ENCODE peak calls at places on chromosomes 3 and 15, in four cellular contexts. J is MM.1S, S is GM23338, W is astrocyte. Y is an unnamed sample.
A peak's percentile ranks its signal among the peaks of the same experiment; 100 is the strongest.

GRCh38 chr15:64985382-64986033 is 4.2 kb downstream of the SPG21 start:
- DNase-seq in J (no peak), S (no peak), W (no peak), Y (no peak)

GRCh38 chr15:38824719-38825118 is 260.1 kb upstream of the RASGRP1 start:
- DNase-seq in J (no peak), S (no peak), W (no peak), Y (no peak)

GRCh38 chr15:37289109-37289765 is 188.9 kb upstream of the MEIS2 start:
- DNase-seq in J (peak; percentile 36), S (peak; percentile 73), W (no peak), Y (no peak)

GRCh38 chr15:100201376-100202280 is 140.1 kb downstream of the ADAMTS17 start:
- DNase-seq in J (no peak), S (no peak), W (peak; percentile 76), Y (peak; percentile 72)

GRCh38 chr15:42348083-42348482 is 11.2 kb upstream of the CAPN3 start:
- DNase-seq in J (no peak), S (no peak), W (peak; percentile 84), Y (no peak)

GRCh38 chr3:73729969-73730440 is 105.3 kb upstream of the PDZRN3 start:
- DNase-seq in J (no peak), S (no peak), W (no peak), Y (no peak)

GRCh38 chr3:162168715-162169114 is 672.1 kb downstream of the OTOL1 start:
- DNase-seq in J (no peak), S (no peak), W (no peak), Y (no peak)

GRCh38 chr3:26915208-26915607 is 292.6 kb downstream of the LRRC3B start:
- DNase-seq in J (peak; percentile 79), S (no peak), W (no peak), Y (no peak)

GRCh38 chr3:190120161-190121060 is at the start of gene P3H2:
- DNase-seq in J (peak; percentile 91), S (peak; percentile 93), W (peak; percentile 87), Y (no peak)

GRCh38 chr3:38154625-38155255 is 10.6 kb upstream of the OXSR1 start:
- DNase-seq in J (no peak), S (no peak), W (no peak), Y (no peak)

GRCh38 chr15:41557673-41558399 is 1.2 kb upstream of the TYRO3 start:
- DNase-seq in J (peak; percentile 86), S (peak; percentile 90), W (peak; percentile 32), Y (peak; percentile 87)

GRCh38 chr15:51751687-51752683 is 588 bp downstream of the TMOD2 start:
- DNase-seq in J (peak; percentile 29), S (peak; percentile 69), W (no peak), Y (peak; percentile 20)

GRCh38 chr3:54641226-54642014 is 286.4 kb downstream of the LRTM1 start:
- DNase-seq in J (no peak), S (peak; percentile 91), W (no peak), Y (no peak)

GRCh38 chr15:96207377-96208006 is 123.0 kb upstream of the NR2F2 start:
- DNase-seq in J (no peak), S (no peak), W (peak; percentile 2), Y (no peak)

GRCh38 chr15:25179673-25180511 is 225.1 kb downstream of the SNRPN start:
- DNase-seq in J (no peak), S (no peak), W (no peak), Y (peak; percentile 1)

GRCh38 chr15:32656091-32656860 is 14.8 kb downstream of the SCG5 start:
- DNase-seq in J (no peak), S (no peak), W (no peak), Y (no peak)

GRCh38 chr3:61009025-61009424 is 242.2 kb downstream of the FHIT start:
- DNase-seq in J (no peak), S (peak; percentile 55), W (no peak), Y (no peak)

GRCh38 chr3:126267169-126267975 is 87.0 kb upstream of the ALDH1L1 start:
- DNase-seq in J (no peak), S (peak; percentile 96), W (peak; percentile 87), Y (no peak)

GRCh38 chr15:97729270-97729669 is 231.2 kb upstream of the ARRDC4 start:
- DNase-seq in J (no peak), S (no peak), W (no peak), Y (no peak)

GRCh38 chr3:33940149-33940548 is 141.7 kb downstream of the PDCD6IP start:
- DNase-seq in J (no peak), S (no peak), W (peak; percentile 7), Y (no peak)

GRCh38 chr3:194337965-194338753 is 13.0 kb downstream of the CPN2 start:
- DNase-seq in J (no peak), S (no peak), W (no peak), Y (no peak)

GRCh38 chr3:35383719-35384555 is 255.4 kb upstream of the ARPP21 start:
- DNase-seq in J (no peak), S (peak; percentile 29), W (peak; percentile 45), Y (no peak)

GRCh38 chr3:160544837-160545236 is 20.5 kb downstream of the KPNA4 start:
- DNase-seq in J (no peak), S (no peak), W (peak; percentile 27), Y (no peak)

GRCh38 chr15:42165081-42165480 is 8.6 kb upstream of the PLA2G4F start:
- DNase-seq in J (no peak), S (no peak), W (no peak), Y (no peak)

GRCh38 chr3:120040813-120041377 is 53.4 kb downstream of the GSK3B start:
- DNase-seq in J (no peak), S (no peak), W (no peak), Y (no peak)

GRCh38 chr15:70104227-70104626 is 6.5 kb upstream of the TLE3 start:
- DNase-seq in J (no peak), S (no peak), W (no peak), Y (no peak)

GRCh38 chr15:74402873-74403589 is 30.7 kb downstream of the SEMA7A start:
- DNase-seq in J (peak; percentile 70), S (no peak), W (no peak), Y (peak; percentile 92)

GRCh38 chr3:49500408-49501257 is 30.6 kb downstream of the DAG1 start:
- DNase-seq in J (no peak), S (no peak), W (peak; percentile 99), Y (no peak)

GRCh38 chr3:89289791-89290190 is 182.4 kb downstream of the EPHA3 start:
- DNase-seq in J (no peak), S (no peak), W (no peak), Y (no peak)

GRCh38 chr3:149605902-149606301 is 51.9 kb downstream of the WWTR1 start:
- DNase-seq in J (no peak), S (no peak), W (peak; percentile 71), Y (no peak)

GRCh38 chr3:169133178-169134161 is 530.0 kb downstream of the MECOM start:
- DNase-seq in J (peak; percentile 19), S (peak; percentile 18), W (no peak), Y (no peak)

GRCh38 chr3:134640378-134640777 is 10.4 kb downstream of the KY start:
- DNase-seq in J (no peak), S (no peak), W (no peak), Y (no peak)

GRCh38 chr3:134642445-134643149 is 8.2 kb downstream of the KY start:
- DNase-seq in J (no peak), S (no peak), W (no peak), Y (no peak)

GRCh38 chr3:134641671-134642300 is 9.0 kb downstream of the KY start:
- DNase-seq in J (no peak), S (no peak), W (no peak), Y (no peak)

GRCh38 chr3:134643150-134643675 is 7.6 kb downstream of the KY start:
- DNase-seq in J (no peak), S (no peak), W (no peak), Y (no peak)

GRCh38 chr3:134640872-134641470 is 9.9 kb downstream of the KY start:
- DNase-seq in J (no peak), S (peak; percentile 79), W (no peak), Y (peak; percentile 43)
- TF ChIP-seq CTCF in J (peak; percentile 54), S (peak; percentile 73), W (peak; percentile 53), Y (peak; percentile 65)

GRCh38 chr3:43077261-43077660 is 28.6 kb downstream of the POMGNT2 start:
- DNase-seq in J (no peak), S (no peak), W (no peak), Y (no peak)

GRCh38 chr3:43075904-43076661 is 29.8 kb downstream of the POMGNT2 start:
- DNase-seq in J (no peak), S (no peak), W (no peak), Y (no peak)

GRCh38 chr3:43074901-43075689 is 30.8 kb downstream of the POMGNT2 start:
- DNase-seq in J (no peak), S (no peak), W (no peak), Y (no peak)

GRCh38 chr3:43077708-43078107 is 28.2 kb downstream of the POMGNT2 start:
- DNase-seq in J (no peak), S (no peak), W (no peak), Y (no peak)

DNA sequence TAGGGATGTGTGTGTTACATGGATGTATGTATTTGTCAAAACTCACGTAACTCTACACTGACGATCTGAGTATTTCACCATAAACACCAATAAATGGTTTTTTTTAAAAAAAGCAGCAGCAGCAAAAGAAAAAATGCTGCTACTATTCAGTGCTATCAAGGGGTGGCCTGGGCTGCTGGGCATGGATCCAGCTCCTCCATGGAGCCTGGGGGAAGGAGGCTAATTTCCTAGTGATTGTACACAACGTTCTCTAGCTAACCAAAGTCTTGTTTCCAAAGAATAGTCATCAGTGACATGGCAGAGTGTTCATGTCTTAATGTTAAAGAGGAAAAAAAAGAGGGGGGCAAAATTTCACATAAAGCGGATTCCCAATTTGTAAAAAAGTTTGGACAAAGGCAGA is 29.0 kb downstream of the POMGNT2 start:
- DNase-seq in J (no peak), S (no peak), W (no peak), Y (no peak)
- H4K20me1 ChIP-seq in J (no peaks in the 10 kb centered on the region), S (no peaks in the 10 kb centered on the region), W (no peaks in the 10 kb centered on the region), Y (peaks cover 7% of the 10 kb centered on the region)

GRCh38 chr3:24359102-24359501 is 135.5 kb downstream of the THRB start:
- DNase-seq in J (no peak), S (no peak), W (no peak), Y (no peak)

GRCh38 chr3:24360946-24361345 is 133.7 kb downstream of the THRB start:
- DNase-seq in J (no peak), S (no peak), W (no peak), Y (no peak)

GRCh38 chr3:24355806-24356205 is 138.8 kb downstream of the THRB start:
- DNase-seq in J (no peak), S (no peak), W (peak; percentile 9), Y (no peak)

GRCh38 chr3:24359645-24360462 is 134.8 kb downstream of the THRB start:
- DNase-seq in J (no peak), S (peak; percentile 36), W (no peak), Y (no peak)

DNA sequence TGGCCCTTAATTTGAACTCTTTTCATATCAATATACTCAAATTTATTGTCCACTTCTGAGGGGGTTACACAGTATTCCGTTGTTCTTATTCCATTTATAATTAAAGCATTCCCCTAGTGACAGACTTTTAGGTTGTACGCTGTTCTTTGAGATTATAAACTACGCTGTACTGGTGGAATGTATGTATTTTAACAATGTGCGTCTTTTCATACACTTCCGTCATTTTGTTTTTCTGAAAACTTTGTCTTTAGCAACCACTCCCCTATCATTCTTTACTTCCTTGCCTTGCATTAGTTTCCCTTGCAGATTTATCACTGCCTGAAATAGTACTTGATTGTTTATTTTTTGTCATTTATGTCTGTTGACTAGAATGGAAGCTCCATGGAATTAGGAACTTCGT is 137.0 kb downstream of the THRB start:
- DNase-seq in J (no peak), S (no peak), W (no peak), Y (no peak)
- H3K4me1 ChIP-seq in J (no peaks in the 10 kb centered on the region), S (peaks cover 14% of the 10 kb centered on the region), W (no peaks in the 10 kb centered on the region), Y (no peaks in the 10 kb centered on the region)

GRCh38 chr3:19748782-19749447 is 185.1 kb downstream of the EFHB start:
- DNase-seq in J (no peak), S (no peak), W (no peak), Y (no peak)
- TF ChIP-seq CTCF in J (no peak), S (no peak), W (no peak), Y (no peak)

GRCh38 chr3:62293051-62293780 is 80.1 kb downstream of the FEZF2 start:
- DNase-seq in J (no peak), S (no peak), W (no peak), Y (no peak)
- H4K20me1 ChIP-seq in J (no peaks in the 10 kb centered on the region), S (no peaks in the 10 kb centered on the region), W (no peaks in the 10 kb centered on the region), Y (no peaks in the 10 kb centered on the region)